ENCODE peak calls at places on chromosomes 1 and 21, in four cellular contexts. W is cardiac fibroblast, J is WERI-Rb-1, T is bronchial epithelial cell. Q is an unnamed sample.

GRCh38 chr1:222777977-222778376 is 36.9 kb upstream of the DISP1 start:
- DNase-seq in W (peak), J (no peak), T (peak), Q (peak)

GRCh38 chr1:905071-905749 is 18.5 kb upstream of the SAMD11 start:
- DNase-seq in W (peak), J (no peak), T (no peak), Q (no peak)

GRCh38 chr1:58561635-58562034 is 15.1 kb upstream of the OMA1 start:
- DNase-seq in W (no peak), J (no peak), T (no peak), Q (no peak)

GRCh38 chr21:45994738-45995685 is 13.4 kb downstream of the COL6A1 start:
- DNase-seq in W (no peak), J (peak), T (no peak), Q (no peak)

GRCh38 chr1:152047954-152048640 is 11.3 kb upstream of the S100A11 start:
- DNase-seq in W (peak), J (peak), T (peak), Q (peak)

GRCh38 chr21:26795866-26796329 is 49.3 kb downstream of the ADAMTS1 start:
- DNase-seq in W (peak), J (no peak), T (peak), Q (peak)

GRCh38 chr1:229169399-229169798 is 101.5 kb upstream of the RAB4A start:
- DNase-seq in W (peak), J (no peak), T (no peak), Q (no peak)

GRCh38 chr1:112399456-112399855 is 3.4 kb downstream of the CTTNBP2NL start:
- DNase-seq in W (no peak), J (no peak), T (no peak), Q (no peak)

GRCh38 chr21:35801388-35801787 is 258.9 kb downstream of the SETD4 start:
- DNase-seq in W (no peak), J (no peak), T (no peak), Q (no peak)

GRCh38 chr21:28865488-28866186 is 127.0 kb downstream of the LTN1 start:
- DNase-seq in W (peak), J (no peak), T (no peak), Q (peak)

GRCh38 chr1:193799948-193800690 is 613.7 kb upstream of the B3GALT2 start:
- DNase-seq in W (no peak), J (no peak), T (no peak), Q (peak)

GRCh38 chr1:119347858-119348257 is 20.7 kb upstream of the HAO2 start:
- DNase-seq in W (peak), J (no peak), T (peak), Q (peak)

GRCh38 chr1:6275826-6276764 is 15.2 kb upstream of the GPR153 start:
- DNase-seq in W (peak), J (no peak), T (no peak), Q (no peak)

GRCh38 chr1:234114648-234115307 is 210.3 kb downstream of the SLC35F3 start:
- DNase-seq in W (peak), J (peak), T (peak), Q (peak)

GRCh38 chr1:48530727-48531351 is 58.8 kb upstream of the SPATA6 start:
- DNase-seq in W (peak), J (peak), T (peak), Q (peak)

GRCh38 chr21:36202721-36203602 is 46.3 kb downstream of the DOP1B start:
- DNase-seq in W (peak), J (no peak), T (peak), Q (peak)

GRCh38 chr1:228014235-228014930 is 7.6 kb downstream of the WNT3A start:
- DNase-seq in W (peak), J (no peak), T (peak), Q (peak)

GRCh38 chr1:17162941-17163340 is 42.0 kb upstream of the PADI1 start:
- DNase-seq in W (no peak), J (no peak), T (peak), Q (peak)

GRCh38 chr1:28552482-28553228 is at the start of gene TRNAU1AP:
- DNase-seq in W (peak), J (peak), T (peak), Q (peak)

GRCh38 chr1:235588916-235589515 is 60.6 kb downstream of the GNG4 start:
- DNase-seq in W (peak), J (no peak), T (peak), Q (peak)

GRCh38 chr1:210531475-210532222 is 202.9 kb downstream of the HHAT start:
- DNase-seq in W (no peak), J (no peak), T (no peak), Q (no peak)

GRCh38 chr1:203197625-203198024 is 11.1 kb upstream of the CHI3L1 start:
- DNase-seq in W (peak), J (no peak), T (no peak), Q (no peak)

GRCh38 chr1:44073528-44073927 is 42.3 kb upstream of the SLC6A9 start:
- DNase-seq in W (no peak), J (no peak), T (no peak), Q (no peak)
- TF ChIP-seq CTCF in W (no peak), J (no peak), T (no peak), Q (no peak)

GRCh38 chr1:201020647-201021332 is 2.7 kb downstream of the KIF21B start:
- DNase-seq in W (no peak), J (peak), T (peak), Q (peak)

GRCh38 chr1:201023517-201023902 is at the start of gene KIF21B:
- DNase-seq in W (no peak), J (peak), T (peak), Q (peak)

GRCh38 chr1:201022824-201023516 is 544 bp downstream of the KIF21B start:
- DNase-seq in W (no peak), J (peak), T (no peak), Q (no peak)

GRCh38 chr1:201021333-201022177 is 2.0 kb downstream of the KIF21B start:
- DNase-seq in W (no peak), J (peak), T (no peak), Q (no peak)

DNA sequence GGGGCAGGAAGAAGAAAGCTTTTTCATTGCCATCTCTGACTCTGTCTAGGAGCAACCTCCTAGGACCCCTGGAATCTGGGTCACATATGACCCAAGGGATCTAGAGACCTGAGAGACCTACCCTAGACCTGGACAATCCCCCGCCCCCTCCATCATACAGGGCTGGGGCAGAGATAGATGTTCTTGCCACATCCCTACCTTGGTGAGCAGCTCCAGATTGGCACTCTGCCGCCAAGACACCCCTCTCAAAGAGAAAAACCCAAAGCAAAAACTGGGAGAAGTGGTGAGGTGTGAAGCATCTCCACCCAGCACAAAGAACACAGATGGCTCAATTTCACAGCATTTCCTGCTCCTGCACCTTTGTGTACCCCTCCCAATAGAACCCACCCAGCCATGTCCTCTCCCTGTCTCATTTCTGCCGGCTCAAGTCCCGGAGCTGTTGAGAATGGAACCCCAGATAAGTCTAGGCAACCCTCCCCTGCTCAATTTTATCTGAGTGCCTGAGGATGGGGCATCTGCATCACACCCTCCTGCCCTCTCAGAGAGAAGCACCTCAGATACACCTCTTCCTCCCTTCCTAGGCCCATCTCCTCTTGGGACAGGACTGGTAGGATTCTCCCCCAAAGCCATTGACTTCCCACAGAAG is 1.2 kb downstream of the KIF21B start:
- DNase-seq in W (no peak), J (no peak), T (no peak), Q (no peak)
- H3K4me3 ChIP-seq in W (no peak), J (peak), T (peak), Q (no peak)

GRCh38 chr1:109617291-109617801 is 2.1 kb downstream of the GNAT2 start:
- DNase-seq in W (peak), J (peak), T (peak), Q (peak)
- TF ChIP-seq CTCF in W (no peak), J (peak), T (no peak), Q (peak)

GRCh38 chr1:44785501-44786137 is 2.4 kb downstream of the BEST4 start:
- DNase-seq in W (no peak), J (no peak), T (no peak), Q (no peak)
- H3K4me3 ChIP-seq in W (peak), J (no peak), T (peak), Q (peak)

DNA sequence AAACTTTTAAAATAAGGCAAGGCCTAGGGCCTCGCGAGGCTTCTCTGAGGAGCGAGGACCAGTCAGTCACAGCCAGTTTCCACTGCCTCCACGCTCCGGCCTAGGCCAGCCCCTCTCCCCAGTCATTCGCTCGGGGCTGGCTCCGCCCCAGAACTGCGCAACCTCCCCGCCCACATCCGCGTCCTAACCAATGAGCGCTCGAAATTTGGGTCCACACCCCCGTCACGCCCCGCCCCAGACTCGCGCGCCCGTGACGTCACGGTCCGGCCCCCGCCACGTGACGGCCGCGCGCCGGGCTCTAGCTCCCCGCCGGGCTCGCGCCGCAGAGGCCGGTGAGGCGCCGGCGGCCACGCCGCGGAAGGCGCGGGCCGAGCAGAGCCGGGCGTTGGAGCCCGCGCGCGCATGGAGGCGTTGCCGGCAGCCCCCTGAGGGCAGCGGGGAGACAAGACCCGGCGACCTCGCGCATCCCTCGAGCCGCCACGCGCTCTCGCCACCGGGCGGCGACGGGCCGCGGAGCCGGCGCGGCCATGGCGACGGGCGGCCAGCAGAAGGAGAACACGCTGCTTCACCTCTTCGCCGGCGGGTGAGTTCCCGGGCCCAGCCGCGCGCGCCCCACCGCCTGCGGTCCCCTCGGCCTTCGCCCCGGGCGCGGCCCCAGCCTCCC is at the start of gene SLC25A33:
- DNase-seq in W (peak), J (peak), T (peak), Q (peak)
- TF ChIP-seq CTCF in W (no peak), J (no peak), T (no peak), Q (no peak)

GRCh38 chr1:215474940-215475339 is 92.2 kb upstream of the KCTD3 start:
- DNase-seq in W (no peak), J (no peak), T (no peak), Q (no peak)

GRCh38 chr1:215473943-215474342 is 93.2 kb upstream of the KCTD3 start:
- DNase-seq in W (peak), J (no peak), T (no peak), Q (no peak)

GRCh38 chr1:215475719-215476525 is 91.2 kb upstream of the KCTD3 start:
- DNase-seq in W (peak), J (no peak), T (peak), Q (peak)

GRCh38 chr1:215479567-215479966 is 87.5 kb upstream of the KCTD3 start:
- DNase-seq in W (no peak), J (no peak), T (no peak), Q (no peak)

DNA sequence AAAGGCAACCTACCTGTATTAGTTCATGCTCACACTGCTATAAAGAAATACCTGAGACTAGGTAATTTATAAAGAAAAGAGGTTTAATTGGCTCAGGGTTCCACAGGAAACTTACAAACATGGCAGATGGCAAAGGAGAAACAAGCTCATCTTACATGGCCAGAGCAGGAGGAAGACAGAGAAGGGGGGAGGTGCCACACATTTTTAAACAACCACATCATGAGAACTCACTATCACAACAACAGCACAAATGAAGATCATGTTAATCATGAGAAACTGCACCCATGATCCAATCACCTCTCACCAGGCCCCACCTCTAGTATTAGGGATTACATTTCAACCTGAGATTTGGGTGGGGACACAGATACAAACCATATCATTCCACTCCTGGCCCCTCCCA is 90.6 kb upstream of the KCTD3 start:
- DNase-seq in W (peak), J (no peak), T (peak), Q (peak)
- H3K4me3 ChIP-seq in W (no peak), J (no peak), T (no peak), Q (no peak)

DNA sequence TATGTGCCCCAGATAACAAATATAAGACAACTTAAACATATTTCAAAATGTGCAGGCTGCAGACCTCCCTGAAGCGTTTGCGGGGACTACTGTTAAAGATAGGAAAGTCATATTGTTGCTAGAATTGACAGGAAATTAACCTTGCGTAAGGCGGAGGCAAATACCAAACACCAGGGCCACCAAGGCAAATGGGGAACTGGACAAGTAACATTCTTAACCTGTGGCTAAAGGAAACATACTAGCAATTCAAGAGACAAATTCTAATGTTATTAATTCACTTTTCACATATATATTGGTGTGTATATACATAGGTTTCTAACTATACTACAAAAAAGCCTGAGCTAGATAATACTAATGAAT is 6.8 kb downstream of the HAPLN2 start:
- DNase-seq in W (no peak), J (no peak), T (no peak), Q (no peak)
- TF ChIP-seq CTCF in W (no peak), J (no peak), T (no peak), Q (no peak)

DNA sequence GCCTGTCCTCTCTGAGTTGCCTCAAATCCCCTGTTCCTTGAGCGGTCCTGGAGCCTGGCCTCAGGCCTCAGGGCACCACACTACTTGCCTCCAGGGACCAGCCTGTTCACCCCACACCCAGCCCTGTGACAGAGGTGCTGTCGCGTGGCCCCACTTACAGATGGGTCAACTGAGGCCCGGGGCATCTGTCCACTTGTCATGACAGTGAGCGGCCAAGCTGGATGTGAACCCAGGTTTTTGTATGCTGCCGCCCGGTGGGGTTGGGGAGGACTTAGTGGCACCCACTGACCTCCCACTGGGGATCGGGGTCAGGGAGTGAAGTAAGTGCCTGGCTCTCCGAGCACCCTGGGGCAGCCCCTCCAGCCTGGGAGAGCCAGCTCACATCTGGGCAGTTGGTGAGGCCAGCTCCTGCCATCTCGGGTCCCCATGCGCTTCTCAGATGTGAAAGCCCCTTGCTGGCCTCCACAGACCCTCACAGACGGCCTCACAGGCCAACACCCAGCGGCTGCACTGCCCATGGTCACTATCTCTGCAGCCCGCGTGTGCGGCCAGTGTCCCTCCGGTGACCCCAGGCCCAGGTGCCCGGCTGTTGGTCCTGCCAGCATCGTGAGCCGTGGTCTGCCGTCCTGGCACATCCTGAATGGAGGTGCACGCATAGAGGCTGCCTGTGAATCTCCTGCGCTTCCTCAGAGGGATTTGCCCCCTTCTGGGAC is 9.3 kb upstream of the FAAP20 start:
- DNase-seq in W (no peak), J (no peak), T (no peak), Q (no peak)
- H3K4me3 ChIP-seq in W (peak), J (no peak), T (no peak), Q (no peak)